ENCODE peak calls at places on chromosome 1, in seven cellular contexts. X, Y, L, I, J, E and F are unnamed samples.
A peak's percentile ranks its signal among the peaks of the same experiment; 100 is the strongest.

GRCh38 chr1:201648066-201648910 is 109.4 kb downstream of the NAV1 start:
- DNase-seq in X (peak; percentile 92), Y (peak; percentile 43), L (peak; percentile 64), I (no peak), J (peak; percentile 72), E (peak; percentile 70), F (no peak)

GRCh38 chr1:24317081-24317480 is 2.1 kb upstream of the GRHL3 start:
- DNase-seq in X (no peak), Y (no peak), L (no peak), I (no peak), J (no peak), E (no peak), F (no peak)

GRCh38 chr1:227748496-227749182 is 13.4 kb downstream of the SNAP47 start:
- DNase-seq in X (no peak), Y (peak; percentile 87), L (no peak), I (no peak), J (no peak), E (no peak), F (no peak)

GRCh38 chr1:70688580-70688979 is 277.5 kb downstream of the CTH start:
- DNase-seq in X (no peak), Y (no peak), L (no peak), I (no peak), J (no peak), E (no peak), F (no peak)

GRCh38 chr1:109237512-109237911 is 11.8 kb upstream of the CELSR2 start:
- DNase-seq in X (no peak), Y (no peak), L (no peak), I (no peak), J (no peak), E (no peak), F (no peak)

GRCh38 chr1:39782103-39782502 is 6.6 kb downstream of the BMP8B start:
- DNase-seq in X (no peak), Y (no peak), L (no peak), I (no peak), J (no peak), E (no peak), F (no peak)

GRCh38 chr1:172761581-172762025 is 102.7 kb downstream of the FASLG start:
- DNase-seq in X (no peak), Y (no peak), L (no peak), I (no peak), J (no peak), E (no peak), F (no peak)

GRCh38 chr1:208149776-208150514 is 94.2 kb downstream of the PLXNA2 start:
- DNase-seq in X (peak; percentile 84), Y (no peak), L (no peak), I (no peak), J (no peak), E (peak; percentile 38), F (no peak)

GRCh38 chr1:5680600-5680999 is 311.6 kb downstream of the NPHP4 start:
- DNase-seq in X (no peak), Y (no peak), L (no peak), I (no peak), J (no peak), E (no peak), F (no peak)

GRCh38 chr1:36034692-36035091 is 49.2 kb upstream of the TEKT2 start:
- DNase-seq in X (no peak), Y (no peak), L (peak; percentile 2), I (no peak), J (no peak), E (no peak), F (no peak)

GRCh38 chr1:212607206-212607923 is 1.2 kb upstream of the ATF3 start:
- DNase-seq in X (no peak), Y (peak; percentile 21), L (no peak), I (no peak), J (peak; percentile 52), E (peak; percentile 28), F (peak; percentile 51)

GRCh38 chr1:47732489-47732888 is 264.7 kb downstream of the TRABD2B start:
- DNase-seq in X (no peak), Y (no peak), L (no peak), I (no peak), J (no peak), E (no peak), F (no peak)

GRCh38 chr1:53644496-53644895 is 94.5 kb downstream of the GLIS1 start:
- DNase-seq in X (no peak), Y (no peak), L (no peak), I (no peak), J (no peak), E (no peak), F (no peak)

GRCh38 chr1:63746129-63746864 is 27.5 kb upstream of the ROR1 start:
- DNase-seq in X (no peak), Y (no peak), L (no peak), I (no peak), J (peak; percentile 68), E (peak; percentile 59), F (no peak)

GRCh38 chr1:205983925-205984725 is 19.1 kb downstream of the RAB7B start:
- DNase-seq in X (peak; percentile 90), Y (peak; percentile 95), L (peak; percentile 62), I (no peak), J (peak; percentile 86), E (peak; percentile 60), F (peak; percentile 74)

GRCh38 chr1:145858238-145858936 is 494 bp downstream of the PIAS3 start:
- DNase-seq in X (peak; percentile 85), Y (peak; percentile 58), L (peak; percentile 74), I (peak; percentile 19), J (peak; percentile 95), E (peak; percentile 81), F (peak; percentile 63)

GRCh38 chr1:101781437-101781836 is 215.3 kb downstream of the OLFM3 start:
- DNase-seq in X (no peak), Y (no peak), L (no peak), I (no peak), J (no peak), E (no peak), F (no peak)

GRCh38 chr1:65104854-65105540 is 43.0 kb upstream of the AK4 start:
- DNase-seq in X (no peak), Y (no peak), L (no peak), I (no peak), J (no peak), E (no peak), F (no peak)

GRCh38 chr1:235473808-235474207 is 30.4 kb downstream of the B3GALNT2 start:
- DNase-seq in X (no peak), Y (no peak), L (no peak), I (no peak), J (no peak), E (no peak), F (no peak)

GRCh38 chr1:109814223-109814622 is 50.5 kb upstream of the EPS8L3 start:
- DNase-seq in X (peak; percentile 77), Y (no peak), L (no peak), I (no peak), J (no peak), E (no peak), F (no peak)

GRCh38 chr1:67588186-67588865 is 96.7 kb upstream of the GADD45A start:
- DNase-seq in X (no peak), Y (no peak), L (no peak), I (no peak), J (no peak), E (no peak), F (no peak)

GRCh38 chr1:53295746-53296722 is 31.8 kb downstream of the LRP8 start:
- DNase-seq in X (no peak), Y (no peak), L (no peak), I (no peak), J (no peak), E (peak; percentile 45), F (peak; percentile 68)

GRCh38 chr1:54124472-54124871 is 28.3 kb downstream of the CDCP2 start:
- DNase-seq in X (no peak), Y (no peak), L (no peak), I (no peak), J (peak; percentile 70), E (no peak), F (no peak)

GRCh38 chr1:212968385-212968863 is 18.1 kb downstream of the VASH2 start:
- DNase-seq in X (peak; percentile 78), Y (no peak), L (no peak), I (no peak), J (no peak), E (no peak), F (no peak)

GRCh38 chr1:65751961-65752360 is 40.7 kb upstream of the PDE4B start:
- DNase-seq in X (no peak), Y (no peak), L (no peak), I (no peak), J (no peak), E (no peak), F (no peak)

GRCh38 chr1:55716610-55717009 is 501.4 kb upstream of the USP24 start:
- DNase-seq in X (no peak), Y (no peak), L (no peak), I (no peak), J (no peak), E (no peak), F (no peak)

GRCh38 chr1:149995927-149996326 is 14.6 kb downstream of the OTUD7B start:
- DNase-seq in X (no peak), Y (no peak), L (no peak), I (no peak), J (peak; percentile 61), E (no peak), F (no peak)

DNA sequence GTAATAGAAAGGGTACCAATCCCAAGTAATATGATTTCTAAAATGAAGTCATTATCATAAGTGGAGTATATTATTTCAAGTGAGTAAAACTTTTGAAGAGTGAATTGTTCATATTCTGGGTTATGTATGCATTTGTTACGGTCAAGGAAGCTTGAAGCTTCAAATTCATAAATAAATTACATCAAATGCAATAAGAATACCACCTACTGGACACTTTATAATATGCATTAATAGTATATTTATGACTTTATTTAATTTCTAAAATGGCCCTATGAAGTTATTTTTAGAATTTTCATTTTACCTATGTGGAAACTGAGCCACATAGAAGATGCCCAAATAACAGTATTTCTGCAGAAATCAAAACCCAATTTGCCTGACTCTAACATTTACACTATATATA is 260.6 kb downstream of the SMYD3 start:
- DNase-seq in X (no peak), Y (no peak), L (no peak), I (no peak), J (no peak), E (no peak), F (no peak)
- TF ChIP-seq CTCF in X (no peak), Y (no peak), L (no peak), I (no peak), J (no peak), E (no peak), F (no peak)

DNA sequence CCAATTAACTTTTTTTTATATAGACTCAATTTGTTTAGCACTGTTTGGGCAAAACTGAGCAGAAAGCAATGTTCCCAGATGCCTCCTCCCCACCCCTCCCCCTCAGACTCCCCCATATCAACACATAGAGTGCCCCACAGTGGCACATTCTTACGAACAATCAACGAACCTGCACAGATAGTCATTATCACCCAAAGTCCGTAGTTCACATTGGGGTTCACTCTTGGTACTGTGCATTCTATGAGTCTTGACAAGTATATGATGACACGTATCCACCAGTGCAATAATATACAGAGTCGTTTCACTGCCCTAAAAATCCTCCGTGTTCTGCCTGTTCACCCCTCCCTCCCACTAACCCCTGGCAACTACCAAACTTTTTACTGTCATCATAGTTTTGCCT is 37.1 kb upstream of the HNRNPU start:
- DNase-seq in X (no peak), Y (no peak), L (no peak), I (no peak), J (no peak), E (no peak), F (no peak)
- TF ChIP-seq CTCF in X (no peak), Y (no peak), L (no peak), I (no peak), J (peak; percentile 16), E (no peak), F (no peak)

GRCh38 chr1:8598060-8598724 is 219.2 kb downstream of the RERE start:
- DNase-seq in X (peak; percentile 78), Y (peak; percentile 31), L (no peak), I (no peak), J (peak; percentile 52), E (no peak), F (no peak)
- TF ChIP-seq CTCF in X (peak; percentile 72), Y (no peak), L (no peak), I (no peak), J (peak; percentile 32), E (no peak), F (no peak)

GRCh38 chr1:14442669-14443068 is 155.8 kb upstream of the KAZN start:
- DNase-seq in X (no peak), Y (no peak), L (no peak), I (no peak), J (peak; percentile 56), E (no peak), F (no peak)
- TF ChIP-seq CTCF in X (no peak), Y (no peak), L (no peak), I (no peak), J (peak; percentile 43), E (no peak), F (no peak)